ENCODE peak calls at places on chromosome 1, in nine cellular contexts. A is GM03348; B is A549; G is stimulated activated CD4-positive, alpha-beta T cell treated with anti-CD3 and anti-CD28 coated beads, TNF-alpha, amount 100 ng/mL, for 1 hour; F is activated T-helper 9 cell treated with anti-CD3 and anti-CD28 coated beads, Interleukin-2, amount 50 U/mL, for 16 hours; Z is H54; U is OCI-LY7; W is transverse colon; J is KBM-7. X is an unnamed sample.

GRCh38 chr1:54572236-54572850 is 24.3 kb downstream of the ACOT11 start:
- DNase-seq in A (no peak), B (no peak), G (no peak), F (no peak), Z (no peak), U (no peak), W (no peak), J (no peak), X (no peak)

GRCh38 chr1:158040323-158040722 is 46.9 kb downstream of the KIRREL1 start:
- DNase-seq in A (no peak), B (no peak), G (no peak), F (no peak), Z (no peak), U (no peak), W (no peak), J (no peak), X (no peak)

GRCh38 chr1:2229032-2229920 is 1.2 kb downstream of the SKI start:
- DNase-seq in A (peak; percentile 33), B (no peak), G (no peak), F (peak; percentile 36), Z (no peak), U (peak; percentile 67), W (peak; percentile 77), J (peak; percentile 59), X (peak; percentile 75)

GRCh38 chr1:211210965-211211364 is 48.2 kb upstream of the RCOR3 start:
- DNase-seq in A (no peak), B (no peak), G (no peak), F (no peak), Z (no peak), U (no peak), W (no peak), J (no peak), X (no peak)

GRCh38 chr1:59568158-59568935 is 246.4 kb upstream of the HOOK1 start:
- DNase-seq in A (no peak), B (no peak), G (no peak), F (no peak), Z (no peak), U (no peak), W (no peak), J (no peak), X (no peak)

GRCh38 chr1:109719337-109719837 is 7.3 kb downstream of the GSTM5 start:
- DNase-seq in A (peak; percentile 49), B (no peak), G (no peak), F (no peak), Z (no peak), U (no peak), W (no peak), J (no peak), X (no peak)

GRCh38 chr1:203463469-203464062 is 12.0 kb upstream of the PRELP start:
- DNase-seq in A (peak; percentile 70), B (no peak), G (no peak), F (no peak), Z (no peak), U (peak; percentile 35), W (no peak), J (no peak), X (no peak)

GRCh38 chr1:28301368-28302174 is 27.3 kb upstream of the MED18 start:
- DNase-seq in A (no peak), B (no peak), G (no peak), F (no peak), Z (no peak), U (no peak), W (no peak), J (peak; percentile 26), X (no peak)

GRCh38 chr1:19668893-19669292 is 4.2 kb downstream of the HTR6 start:
- DNase-seq in A (no peak), B (no peak), G (no peak), F (no peak), Z (no peak), U (no peak), W (no peak), J (no peak), X (no peak)

GRCh38 chr1:3898994-3899775 is 887 bp downstream of the C1orf174 start:
- DNase-seq in A (no peak), B (peak; percentile 43), G (no peak), F (no peak), Z (peak; percentile 29), U (peak; percentile 36), W (no peak), J (no peak), X (no peak)

GRCh38 chr1:68974447-68974846 is 477.6 kb upstream of the DEPDC1 start:
- DNase-seq in A (no peak), B (no peak), G (no peak), F (no peak), Z (no peak), U (no peak), W (no peak), J (no peak), X (no peak)

GRCh38 chr1:42506576-42506975 is 43.5 kb downstream of the CCDC30 start:
- DNase-seq in A (no peak), B (no peak), G (no peak), F (no peak), Z (no peak), U (no peak), W (no peak), J (no peak), X (no peak)

GRCh38 chr1:2474933-2475371 is 1.1 kb upstream of the PLCH2 start:
- DNase-seq in A (peak; percentile 41), B (no peak), G (no peak), F (no peak), Z (peak; percentile 58), U (no peak), W (no peak), J (no peak), X (no peak)

X was measured in GM13977.